ENCODE peak calls at places on chromosomes 3 and 15, in four cellular contexts. V, I, E and F are unnamed samples.

GRCh38 chr15:41115652-41116115 is 396 bp downstream of the INO80 start:
- DNase-seq in V (no peak), I (peak), E (peak), F (peak)

GRCh38 chr3:13460341-13460736 is 19.8 kb upstream of the HDAC11 start:
- DNase-seq in V (no peak), I (no peak), E (no peak), F (no peak)

GRCh38 chr3:12893247-12893646 is 51.9 kb upstream of the RPL32 start:
- DNase-seq in V (peak), I (no peak), E (no peak), F (no peak)

GRCh38 chr3:16066975-16067374 is 107.5 kb upstream of the GALNT15 start:
- DNase-seq in V (peak), I (no peak), E (no peak), F (peak)

GRCh38 chr15:59260090-59260489 is 53.4 kb downstream of the LDHAL6B start:
- DNase-seq in V (no peak), I (no peak), E (no peak), F (no peak)

GRCh38 chr15:73318463-73319351 is 50.1 kb downstream of the HCN4 start:
- DNase-seq in V (peak), I (no peak), E (no peak), F (no peak)

GRCh38 chr3:119600732-119601131 is 3.0 kb downstream of the PLA1A start:
- DNase-seq in V (peak), I (no peak), E (peak), F (no peak)

GRCh38 chr3:72155391-72156064 is 370.6 kb upstream of the PROK2 start:
- DNase-seq in V (peak), I (no peak), E (peak), F (peak)

GRCh38 chr3:166367947-166368533 is 530.8 kb upstream of the BCHE start:
- DNase-seq in V (no peak), I (no peak), E (no peak), F (peak)

GRCh38 chr3:148082881-148083280 is 614.8 kb upstream of the AGTR1 start:
- DNase-seq in V (no peak), I (no peak), E (no peak), F (no peak)

GRCh38 chr3:182323126-182323727 is 470.1 kb upstream of the ATP11B start:
- DNase-seq in V (no peak), I (no peak), E (no peak), F (no peak)

GRCh38 chr15:36844453-36845094 is 255.8 kb downstream of the MEIS2 start:
- DNase-seq in V (peak), I (no peak), E (no peak), F (no peak)

GRCh38 chr15:76346666-76347506 is 10.3 kb downstream of the ISL2 start:
- DNase-seq in V (no peak), I (no peak), E (no peak), F (peak)

GRCh38 chr3:43155464-43156121 is 49.7 kb upstream of the POMGNT2 start:
- DNase-seq in V (peak), I (no peak), E (peak), F (peak)

GRCh38 chr3:141311170-141311495 is 57.2 kb upstream of the ZBTB38 start:
- DNase-seq in V (no peak), I (no peak), E (no peak), F (no peak)
- H3K27ac ChIP-seq in V (no peak), I (peak), E (no peak), F (no peak)

GRCh38 chr3:61562042-61562809 is 855 bp downstream of the PTPRG start:
- DNase-seq in V (peak), I (no peak), E (peak), F (no peak)

GRCh38 chr3:61559108-61559731 is 2.2 kb upstream of the PTPRG start:
- DNase-seq in V (peak), I (no peak), E (no peak), F (peak)

GRCh38 chr3:61562810-61563613 is 1.6 kb downstream of the PTPRG start:
- DNase-seq in V (peak), I (no peak), E (peak), F (peak)

GRCh38 chr3:61561374-61562041 is at the start of gene PTPRG:
- DNase-seq in V (peak), I (no peak), E (peak), F (peak)

GRCh38 chr3:61560452-61561373 is 658 bp upstream of the PTPRG start:
- DNase-seq in V (peak), I (no peak), E (peak), F (peak)
- H3K27ac ChIP-seq in V (peak), I (no peak), E (peak), F (peak)

GRCh38 chr3:125144653-125145314 is 67.8 kb downstream of the SLC12A8 start:
- DNase-seq in V (no peak), I (no peak), E (no peak), F (no peak)

GRCh38 chr3:125143982-125144652 is 68.4 kb downstream of the SLC12A8 start:
- DNase-seq in V (peak), I (no peak), E (no peak), F (no peak)

GRCh38 chr3:125146601-125147490 is 65.7 kb downstream of the SLC12A8 start:
- DNase-seq in V (no peak), I (no peak), E (peak), F (no peak)

GRCh38 chr3:125147491-125147820 is 65.1 kb downstream of the SLC12A8 start:
- DNase-seq in V (no peak), I (no peak), E (no peak), F (no peak)

GRCh38 chr3:125145751-125146475 is 66.6 kb downstream of the SLC12A8 start:
- DNase-seq in V (peak), I (no peak), E (no peak), F (no peak)
- H3K27ac ChIP-seq in V (no peak), I (no peak), E (no peak), F (no peak)

GRCh38 chr15:48411971-48412591 is 80.9 kb downstream of the DUT start:
- DNase-seq in V (peak), I (no peak), E (no peak), F (no peak)

GRCh38 chr15:48415036-48415886 is 84.0 kb downstream of the DUT start:
- DNase-seq in V (peak), I (no peak), E (no peak), F (no peak)

GRCh38 chr15:48413304-48413703 is 82.1 kb downstream of the DUT start:
- DNase-seq in V (peak), I (no peak), E (no peak), F (no peak)

GRCh38 chr15:48416301-48416700 is 85.1 kb downstream of the DUT start:
- DNase-seq in V (no peak), I (no peak), E (no peak), F (no peak)

GRCh38 chr15:48414015-48414414 is 82.8 kb downstream of the DUT start:
- DNase-seq in V (peak), I (no peak), E (no peak), F (no peak)
- H3K27ac ChIP-seq in V (peak), I (no peak), E (no peak), F (no peak)